ENCODE peak calls at places on chromosomes 4 and X, in seven cellular contexts. Z is GM12878, X is endothelial cell of umbilical vein, Y is upper lobe of left lung, B is stomach, A is heart left ventricle, R is body of pancreas. T is an unnamed sample.

GRCh38 chrX:39104745-39105144 is 303.5 kb downstream of the MID1IP1 start:
- DNase-seq in A (no peak), R (no peak), B (no peak), Y (no peak), Z (no peak), X (no peak), T (no peak)

GRCh38 chr4:1506956-1507721 is 100.9 kb upstream of the NKX1-1 start:
- DNase-seq in B (no peak), Y (peak; percentile 14), A (no peak), X (no peak), R (no peak), Z (no peak), T (no peak)

GRCh38 chrX:39984191-39984956 is 113.4 kb downstream of the BCOR start:
- DNase-seq in Z (peak; percentile 8), A (peak; percentile 51), B (no peak), X (no peak), R (no peak), Y (no peak), T (peak; percentile 52)

GRCh38 chr4:172169871-172170270 is 356.7 kb downstream of the GALNTL6 start:
- DNase-seq in X (no peak), R (no peak), Z (no peak), A (no peak), B (no peak), Y (no peak), T (no peak)

GRCh38 chr4:59869559-59869958 is 1330.6 kb upstream of the ADGRL3 start:
- DNase-seq in Y (no peak), X (no peak), R (no peak), Z (no peak), A (no peak), B (no peak), T (no peak)

GRCh38 chr4:117479673-117480072 is 394.3 kb upstream of the TRAM1L1 start:
- DNase-seq in X (no peak), R (no peak), Y (no peak), Z (no peak), B (no peak), A (no peak), T (no peak)

GRCh38 chrX:24294619-24295018 is 19.2 kb downstream of the SUPT20HL2 start:
- DNase-seq in Y (no peak), A (no peak), Z (no peak), X (peak; percentile 22), B (no peak), R (no peak), T (peak; percentile 27)

GRCh38 chr4:168777277-168777965 is 232.6 kb downstream of the CBR4 start:
- DNase-seq in Y (no peak), Z (no peak), A (no peak), R (no peak), B (no peak), X (peak; percentile 25), T (no peak)

GRCh38 chr4:6714954-6715353 is 1.0 kb upstream of the BLOC1S4 start:
- DNase-seq in X (no peak), R (no peak), A (no peak), B (no peak), Y (no peak), Z (no peak), T (no peak)

GRCh38 chr4:84632092-84632491 is 49.2 kb downstream of the CDS1 start:
- DNase-seq in Y (no peak), X (no peak), A (no peak), Z (no peak), R (no peak), B (no peak), T (no peak)

GRCh38 chrX:94961730-94962129 is 1287.7 kb downstream of the FAM133A start:
- DNase-seq in A (no peak), Y (no peak), X (no peak), B (no peak), Z (no peak), R (no peak), T (no peak)

GRCh38 chr4:121484633-121485032 is 103.8 kb upstream of the QRFPR start:
- DNase-seq in X (peak; percentile 47), Z (no peak), R (no peak), B (peak; percentile 45), A (peak; percentile 36), Y (peak; percentile 50), T (no peak)

GRCh38 chr4:33998204-33998603 is 2246.1 kb downstream of the ARAP2 start:
- DNase-seq in B (no peak), R (no peak), A (no peak), Z (no peak), Y (no peak), X (no peak), T (no peak)

GRCh38 chr4:71167083-71167482 is 171.7 kb upstream of the SLC4A4 start:
- DNase-seq in Z (no peak), Y (no peak), B (no peak), R (no peak), A (no peak), X (no peak), T (no peak)

GRCh38 chrX:85955510-85955909 is 91.8 kb downstream of the CHM start:
- DNase-seq in A (no peak), X (no peak), R (no peak), Y (no peak), Z (no peak), B (no peak), T (no peak)

GRCh38 chr4:24765331-24765990 is 29.9 kb upstream of the SOD3 start:
- DNase-seq in Y (no peak), A (no peak), B (no peak), R (no peak), Z (no peak), X (no peak), T (no peak)

GRCh38 chr4:139123910-139124309 is 53.1 kb downstream of the ELF2 start:
- DNase-seq in A (no peak), B (no peak), Z (no peak), X (no peak), Y (no peak), R (no peak), T (no peak)

GRCh38 chrX:5681159-5681558 is 547.5 kb downstream of the NLGN4X start:
- DNase-seq in X (no peak), R (no peak), Z (no peak), B (no peak), Y (no peak), A (no peak), T (no peak)

GRCh38 chrX:134925551-134925950 is 65.2 kb upstream of the SMIM10 start:
- DNase-seq in Y (no peak), R (no peak), A (no peak), Z (no peak), X (no peak), B (no peak), T (no peak)

GRCh38 chrX:12080265-12080664 is 58.0 kb upstream of the FRMPD4 start:
- DNase-seq in R (no peak), X (peak; percentile 42), A (no peak), Y (no peak), B (no peak), Z (no peak), T (no peak)

GRCh38 chrX:150546711-150547153 is 21.7 kb upstream of the MTM1 start:
- DNase-seq in B (no peak), R (no peak), X (no peak), Z (no peak), A (no peak), Y (no peak), T (peak; percentile 47)

GRCh38 chrX:103847174-103847870 is 15.3 kb upstream of the RAB9B start:
- DNase-seq in R (no peak), X (no peak), Y (no peak), B (no peak), A (no peak), Z (no peak), T (no peak)

GRCh38 chr4:2848449-2848848 is 4.8 kb downstream of the ADD1 start:
- DNase-seq in R (no peak), A (no peak), Y (peak; percentile 73), X (no peak), B (peak; percentile 24), Z (no peak), T (no peak)

GRCh38 chr4:4394644-4395043 is 7.7 kb downstream of the NSG1 start:
- DNase-seq in A (no peak), R (no peak), X (no peak), B (no peak), Y (no peak), Z (no peak), T (no peak)

GRCh38 chrX:47358387-47359065 is 11.9 kb upstream of the ZNF157 start:
- DNase-seq in X (peak; percentile 36), Z (no peak), R (no peak), Y (no peak), A (no peak), B (no peak), T (no peak)

GRCh38 chrX:149374751-149375150 is 130.4 kb downstream of the IDS start:
- DNase-seq in B (no peak), R (no peak), Z (no peak), X (no peak), A (no peak), Y (no peak), T (no peak)
- TF ChIP-seq POLR2A in B (no peak), R (no peak), Z (no peak), X (no peak), A (no peak), Y (no peak), T (no peak)

GRCh38 chr4:94653984-94654609 is 103.7 kb upstream of the BMPR1B start:
- DNase-seq in R (no peak), Z (no peak), A (no peak), B (no peak), Y (no peak), X (no peak), T (no peak)
- H3K4me1 ChIP-seq in R (peaks cover 12% of the 10 kb centered on the region), Z (no peaks in the 10 kb centered on the region), A (peaks cover 28% of the 10 kb centered on the region), B (peaks cover 42% of the 10 kb centered on the region), Y (no peaks in the 10 kb centered on the region), X (peaks cover 12% of the 10 kb centered on the region), T (no peaks in the 10 kb centered on the region)

DNA sequence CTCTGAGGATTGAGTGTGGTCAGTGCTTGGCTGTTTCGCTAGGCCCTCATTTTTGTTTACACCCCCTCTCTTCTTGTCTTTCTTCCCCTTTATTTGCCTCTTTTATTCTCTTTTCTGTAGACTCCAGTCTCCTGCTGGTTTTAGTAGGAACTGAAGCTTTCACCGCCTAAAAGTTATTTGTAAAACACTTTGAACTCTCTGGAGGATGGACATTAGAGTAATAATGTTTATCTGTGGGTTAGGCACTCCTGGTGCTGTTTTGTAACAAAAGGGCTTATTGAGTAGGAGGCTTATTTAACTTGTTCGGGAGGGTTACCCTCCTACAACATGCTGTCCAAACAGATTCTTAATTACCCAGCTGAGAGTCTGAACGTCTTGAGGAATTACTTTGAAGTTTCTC is 1.6 kb upstream of the ARHGAP10 start:
- DNase-seq in X (no peak), R (no peak), Y (no peak), A (no peak), B (no peak), Z (no peak), T (no peak)
- H3K4me3 ChIP-seq in X (no peak overlapping the region), R (no peak overlapping the region), Y (no peak overlapping the region), A (no peak overlapping the region), B (no peak overlapping the region), Z (no peak overlapping the region), T (no peak overlapping the region)

DNA sequence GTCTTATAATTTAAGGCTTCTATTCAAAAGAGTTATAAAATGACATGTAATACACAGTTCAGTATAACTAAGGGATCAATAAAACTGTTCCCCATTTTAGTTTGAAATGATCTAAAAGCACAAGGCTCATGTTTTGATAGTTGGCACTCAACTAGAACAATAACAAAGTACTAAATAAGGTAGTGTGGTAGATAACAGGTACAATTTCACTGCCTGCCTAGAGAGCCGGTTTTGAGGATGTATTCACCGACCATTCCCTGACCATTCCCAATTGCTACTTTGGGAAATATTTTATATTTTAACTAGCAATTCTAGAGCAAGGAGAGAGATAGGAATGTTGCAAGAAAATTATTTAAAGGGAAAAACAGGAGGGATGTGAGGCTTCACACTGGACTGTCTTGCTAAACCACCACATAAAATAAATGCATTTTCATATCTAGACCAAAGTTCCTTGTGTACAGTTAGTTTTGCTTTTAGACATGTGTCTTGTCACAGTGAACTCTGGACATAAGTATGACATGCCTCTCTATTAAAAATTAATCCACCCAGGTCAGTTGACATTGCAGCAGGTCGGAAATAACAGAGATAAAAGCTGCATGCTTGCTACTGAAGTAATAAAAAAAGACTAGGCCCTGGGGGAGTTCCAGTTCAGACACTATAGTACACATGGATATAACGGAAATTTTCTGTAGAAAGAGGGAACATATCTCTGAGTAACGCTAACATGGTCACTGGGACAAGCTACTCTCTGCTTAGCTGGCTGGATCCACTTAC is 56.2 kb upstream of the NAP1L5 start:
- DNase-seq in A (no peak), X (no peak), Y (no peak), B (no peak), R (no peak), Z (no peak), T (no peak)
- TF ChIP-seq POLR2A in A (no peak), X (no peak), Y (no peak), B (no peak), R (no peak), Z (no peak), T (no peak)

T was measured in ovary.